ENCODE peak calls at places on chromosomes 3 and 15, in nine cellular contexts. One of them, this sample, is unnamed.
A peak's percentile ranks its signal among the peaks of the same experiment; 100 is the strongest.

GRCh38 chr3:10466186-10466585 is 39.2 kb downstream of the ATP2B2 start:
- DNase-seq in HepG2: no peak
- DNase-seq in H1: no peak
- DNase-seq in fibroblast of lung: no peak
- DNase-seq in cardiac muscle cell: no peak
- DNase-seq in upper lobe of left lung: no peak
- DNase-seq in endothelial cell of umbilical vein: no peak
- DNase-seq in adrenal gland: no peak
- DNase-seq in CD8-positive, alpha-beta T cell: no peak
- DNase-seq in this sample: no peak

GRCh38 chr3:143571548-143571947 is 276.7 kb downstream of the SLC9A9 start:
- DNase-seq in upper lobe of left lung: no peak
- DNase-seq in CD8-positive, alpha-beta T cell: no peak
- DNase-seq in adrenal gland: no peak
- DNase-seq in fibroblast of lung: peak; percentile 40
- DNase-seq in H1: no peak
- DNase-seq in endothelial cell of umbilical vein: no peak
- DNase-seq in cardiac muscle cell: peak; percentile 45
- DNase-seq in HepG2: no peak
- DNase-seq in this sample: no peak

GRCh38 chr3:98702166-98702565 is 61.0 kb upstream of the ST3GAL6 start:
- DNase-seq in fibroblast of lung: no peak
- DNase-seq in HepG2: no peak
- DNase-seq in upper lobe of left lung: no peak
- DNase-seq in H1: no peak
- DNase-seq in endothelial cell of umbilical vein: peak; percentile 54
- DNase-seq in cardiac muscle cell: no peak
- DNase-seq in adrenal gland: no peak
- DNase-seq in CD8-positive, alpha-beta T cell: no peak
- DNase-seq in this sample: no peak

GRCh38 chr15:75921732-75922703 is 18.3 kb downstream of the FBXO22 start:
- DNase-seq in upper lobe of left lung: peak; percentile 53
- DNase-seq in endothelial cell of umbilical vein: peak; percentile 77
- DNase-seq in HepG2: peak; percentile 51
- DNase-seq in adrenal gland: peak; percentile 51
- DNase-seq in H1: no peak
- DNase-seq in fibroblast of lung: peak; percentile 92
- DNase-seq in CD8-positive, alpha-beta T cell: no peak
- DNase-seq in cardiac muscle cell: peak; percentile 84
- DNase-seq in this sample: peak; percentile 17

GRCh38 chr3:115853083-115853482 is 229.8 kb downstream of the GAP43 start:
- DNase-seq in HepG2: no peak
- DNase-seq in CD8-positive, alpha-beta T cell: no peak
- DNase-seq in cardiac muscle cell: no peak
- DNase-seq in endothelial cell of umbilical vein: no peak
- DNase-seq in upper lobe of left lung: no peak
- DNase-seq in H1: no peak
- DNase-seq in adrenal gland: no peak
- DNase-seq in fibroblast of lung: no peak
- DNase-seq in this sample: no peak

GRCh38 chr3:64414043-64414442 is 188.8 kb upstream of the PRICKLE2 start:
- DNase-seq in cardiac muscle cell: no peak
- DNase-seq in HepG2: no peak
- DNase-seq in fibroblast of lung: no peak
- DNase-seq in CD8-positive, alpha-beta T cell: no peak
- DNase-seq in upper lobe of left lung: no peak
- DNase-seq in endothelial cell of umbilical vein: no peak
- DNase-seq in adrenal gland: no peak
- DNase-seq in H1: no peak
- DNase-seq in this sample: no peak

GRCh38 chr3:27279153-27279552 is 90.0 kb downstream of the NEK10 start:
- DNase-seq in fibroblast of lung: peak; percentile 33
- DNase-seq in H1: no peak
- DNase-seq in HepG2: no peak
- DNase-seq in cardiac muscle cell: peak; percentile 41
- DNase-seq in upper lobe of left lung: no peak
- DNase-seq in endothelial cell of umbilical vein: peak; percentile 10
- DNase-seq in CD8-positive, alpha-beta T cell: no peak
- DNase-seq in adrenal gland: no peak
- DNase-seq in this sample: no peak

GRCh38 chr3:8443829-8444791 is 57.5 kb upstream of the LMCD1 start:
- DNase-seq in endothelial cell of umbilical vein: peak; percentile 99
- DNase-seq in adrenal gland: peak; percentile 81
- DNase-seq in fibroblast of lung: peak; percentile 97
- DNase-seq in HepG2: peak; percentile 99
- DNase-seq in CD8-positive, alpha-beta T cell: no peak
- DNase-seq in upper lobe of left lung: peak; percentile 94
- DNase-seq in H1: peak; percentile 55
- DNase-seq in cardiac muscle cell: peak; percentile 99
- DNase-seq in this sample: peak; percentile 81

GRCh38 chr3:94098487-94098886 is 35.6 kb downstream of the NSUN3 start:
- DNase-seq in fibroblast of lung: no peak
- DNase-seq in CD8-positive, alpha-beta T cell: no peak
- DNase-seq in adrenal gland: no peak
- DNase-seq in cardiac muscle cell: peak; percentile 84
- DNase-seq in H1: no peak
- DNase-seq in endothelial cell of umbilical vein: peak; percentile 5
- DNase-seq in HepG2: no peak
- DNase-seq in upper lobe of left lung: peak; percentile 35
- DNase-seq in this sample: no peak

GRCh38 chr3:64685331-64685799 is 2.4 kb downstream of the ADAMTS9 start:
- DNase-seq in upper lobe of left lung: peak; percentile 23
- DNase-seq in CD8-positive, alpha-beta T cell: no peak
- DNase-seq in endothelial cell of umbilical vein: no peak
- DNase-seq in adrenal gland: peak; percentile 81
- DNase-seq in cardiac muscle cell: peak; percentile 72
- DNase-seq in fibroblast of lung: peak; percentile 86
- DNase-seq in HepG2: no peak
- DNase-seq in H1: no peak
- DNase-seq in this sample: peak; percentile 72

GRCh38 chr15:70209499-70209898 is 111.8 kb upstream of the TLE3 start:
- DNase-seq in adrenal gland: no peak
- DNase-seq in endothelial cell of umbilical vein: no peak
- DNase-seq in fibroblast of lung: no peak
- DNase-seq in upper lobe of left lung: no peak
- DNase-seq in cardiac muscle cell: no peak
- DNase-seq in H1: no peak
- DNase-seq in CD8-positive, alpha-beta T cell: no peak
- DNase-seq in HepG2: no peak
- DNase-seq in this sample: no peak

GRCh38 chr3:170811928-170812591 is 57.9 kb downstream of the RPL22L1 start:
- DNase-seq in CD8-positive, alpha-beta T cell: peak; percentile 40
- DNase-seq in upper lobe of left lung: peak; percentile 64
- DNase-seq in adrenal gland: peak; percentile 66
- DNase-seq in cardiac muscle cell: peak; percentile 91
- DNase-seq in H1: peak; percentile 78
- DNase-seq in HepG2: peak; percentile 78
- DNase-seq in fibroblast of lung: peak; percentile 90
- DNase-seq in endothelial cell of umbilical vein: peak; percentile 86
- DNase-seq in this sample: peak; percentile 70

GRCh38 chr3:99240700-99241099 is 339.2 kb upstream of the DCBLD2 start:
- DNase-seq in endothelial cell of umbilical vein: peak; percentile 53
- DNase-seq in adrenal gland: no peak
- DNase-seq in fibroblast of lung: no peak
- DNase-seq in upper lobe of left lung: no peak
- DNase-seq in cardiac muscle cell: no peak
- DNase-seq in HepG2: no peak
- DNase-seq in H1: no peak
- DNase-seq in CD8-positive, alpha-beta T cell: no peak
- DNase-seq in this sample: no peak

GRCh38 chr3:46668116-46668515 is 25.4 kb downstream of the ALS2CL start:
- DNase-seq in fibroblast of lung: no peak
- DNase-seq in upper lobe of left lung: peak; percentile 15
- DNase-seq in CD8-positive, alpha-beta T cell: no peak
- DNase-seq in HepG2: no peak
- DNase-seq in cardiac muscle cell: no peak
- DNase-seq in H1: no peak
- DNase-seq in adrenal gland: peak; percentile 9
- DNase-seq in endothelial cell of umbilical vein: no peak
- DNase-seq in this sample: no peak

GRCh38 chr15:70492240-70493177 is 270.8 kb downstream of the UACA start:
- DNase-seq in H1: no peak
- DNase-seq in adrenal gland: peak; percentile 34
- DNase-seq in cardiac muscle cell: peak; percentile 92
- DNase-seq in endothelial cell of umbilical vein: peak; percentile 18
- DNase-seq in upper lobe of left lung: peak; percentile 86
- DNase-seq in CD8-positive, alpha-beta T cell: peak; percentile 71
- DNase-seq in HepG2: no peak
- DNase-seq in fibroblast of lung: peak; percentile 83
- DNase-seq in this sample: no peak

DNA sequence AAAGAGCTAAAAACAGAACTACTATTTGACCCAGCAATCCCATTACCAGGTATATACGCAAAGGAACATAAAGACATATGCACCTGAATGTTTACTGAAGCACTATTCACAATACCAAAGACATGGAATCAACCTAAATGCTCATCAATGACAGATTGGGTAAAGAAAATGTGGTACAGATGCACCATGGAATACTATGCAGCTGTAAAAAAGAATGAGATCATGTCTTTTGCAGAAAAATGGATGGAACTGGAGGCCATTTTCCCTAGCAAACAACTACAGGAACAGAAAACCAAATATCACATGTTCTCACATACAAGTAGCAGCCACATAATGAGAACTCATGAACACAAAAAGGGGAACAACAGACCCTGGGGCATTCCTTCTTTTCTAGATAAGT is 208.9 kb upstream of the LRRFIP2 start:
- DNase-seq in adrenal gland: no peak
- DNase-seq in fibroblast of lung: no peak
- DNase-seq in H1: no peak
- DNase-seq in HepG2: no peak
- DNase-seq in CD8-positive, alpha-beta T cell: no peak
- DNase-seq in upper lobe of left lung: no peak
- DNase-seq in cardiac muscle cell: no peak
- DNase-seq in endothelial cell of umbilical vein: no peak
- DNase-seq in this sample: no peak
- H3K36me3 ChIP-seq in adrenal gland: peaks cover 24% of the 10 kb centered on the region
- H3K36me3 ChIP-seq in fibroblast of lung: no peaks in the 10 kb centered on the region
- H3K36me3 ChIP-seq in H1: peaks cover 3% of the 10 kb centered on the region
- H3K36me3 ChIP-seq in HepG2: peaks cover 13% of the 10 kb centered on the region
- H3K36me3 ChIP-seq in CD8-positive, alpha-beta T cell: peaks cover 13% of the 10 kb centered on the region
- H3K36me3 ChIP-seq in upper lobe of left lung: peaks cover 23% of the 10 kb centered on the region
- H3K36me3 ChIP-seq in cardiac muscle cell: peaks cover 11% of the 10 kb centered on the region
- H3K36me3 ChIP-seq in endothelial cell of umbilical vein: peaks cover 9% of the 10 kb centered on the region
- H3K36me3 ChIP-seq in this sample: no peaks in the 10 kb centered on the region

GRCh38 chr3:126487151-126487771 is 11.6 kb upstream of the ZXDC start:
- DNase-seq in adrenal gland: peak; percentile 65
- DNase-seq in CD8-positive, alpha-beta T cell: no peak
- DNase-seq in HepG2: peak; percentile 58
- DNase-seq in endothelial cell of umbilical vein: peak; percentile 48
- DNase-seq in cardiac muscle cell: peak; percentile 21
- DNase-seq in H1: no peak
- DNase-seq in upper lobe of left lung: peak; percentile 32
- DNase-seq in fibroblast of lung: no peak
- DNase-seq in this sample: peak; percentile 30
- TF ChIP-seq CTCF in adrenal gland: peak; percentile 45
- TF ChIP-seq CTCF in CD8-positive, alpha-beta T cell: no peak
- TF ChIP-seq CTCF in HepG2: peak; percentile 60
- TF ChIP-seq CTCF in endothelial cell of umbilical vein: peak; percentile 45
- TF ChIP-seq CTCF in cardiac muscle cell: peak; percentile 12
- TF ChIP-seq CTCF in H1: peak; percentile 59
- TF ChIP-seq CTCF in upper lobe of left lung: peak; percentile 22
- TF ChIP-seq CTCF in fibroblast of lung: no peak
- TF ChIP-seq CTCF in this sample: no peak

DNA sequence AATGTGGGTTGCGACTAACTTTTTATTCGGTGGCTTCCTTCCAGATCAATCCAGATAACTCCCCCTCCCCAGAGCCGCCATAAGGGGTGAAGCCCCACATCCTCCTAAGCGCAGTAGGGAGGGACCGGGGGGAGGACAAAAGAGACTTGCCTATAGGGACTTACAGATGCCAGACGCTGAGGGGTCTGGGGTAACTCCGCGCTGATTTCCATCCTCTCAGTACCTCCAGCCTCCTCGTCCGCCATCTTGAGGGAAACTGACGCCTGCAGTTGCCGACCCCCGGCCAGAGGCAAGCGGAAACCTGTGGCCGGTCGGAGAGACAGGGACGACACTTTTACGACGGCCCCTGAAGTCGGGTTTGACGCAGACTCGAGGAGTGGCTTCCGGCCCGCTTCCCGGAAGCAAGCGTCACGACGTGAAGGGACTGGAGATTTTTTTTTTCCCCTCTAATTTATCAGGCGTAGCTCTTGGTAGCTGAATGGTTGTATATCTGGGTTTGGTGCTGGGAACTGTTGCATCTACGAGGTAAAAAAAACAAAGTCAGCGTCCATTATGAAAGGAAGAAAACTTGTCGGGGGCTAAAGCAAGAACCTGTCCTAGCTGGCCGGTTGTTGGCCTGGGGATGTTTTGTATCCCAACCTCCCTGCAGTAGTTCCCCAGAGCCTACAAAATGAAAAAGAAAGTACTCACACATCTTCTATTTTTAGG is at the start of gene UBR1:
- DNase-seq in fibroblast of lung: peak; percentile 95
- DNase-seq in cardiac muscle cell: peak; percentile 96
- DNase-seq in adrenal gland: peak; percentile 87
- DNase-seq in upper lobe of left lung: peak; percentile 93
- DNase-seq in H1: peak; percentile 85
- DNase-seq in HepG2: peak; percentile 82
- DNase-seq in endothelial cell of umbilical vein: peak; percentile 89
- DNase-seq in CD8-positive, alpha-beta T cell: peak; percentile 83
- DNase-seq in this sample: peak; percentile 89
- H3K27ac ChIP-seq in fibroblast of lung: peak within 1 kb of the TSS; percentile 87
- H3K27ac ChIP-seq in cardiac muscle cell: peak within 1 kb of the TSS; percentile 70
- H3K27ac ChIP-seq in adrenal gland: peak within 1 kb of the TSS; percentile 53
- H3K27ac ChIP-seq in upper lobe of left lung: peak within 1 kb of the TSS; percentile 93
- H3K27ac ChIP-seq in H1: peak within 1 kb of the TSS; percentile 68
- H3K27ac ChIP-seq in HepG2: peak within 1 kb of the TSS; percentile 76
- H3K27ac ChIP-seq in endothelial cell of umbilical vein: peak within 1 kb of the TSS; percentile 84
- H3K27ac ChIP-seq in CD8-positive, alpha-beta T cell: peak within 1 kb of the TSS; percentile 87
- H3K27ac ChIP-seq in this sample: peak within 1 kb of the TSS; percentile 91

GRCh38 chr3:32474201-32474600 is 28.5 kb downstream of the CMTM6 start:
- DNase-seq in cardiac muscle cell: no peak
- DNase-seq in fibroblast of lung: no peak
- DNase-seq in upper lobe of left lung: no peak
- DNase-seq in HepG2: no peak
- DNase-seq in endothelial cell of umbilical vein: no peak
- DNase-seq in adrenal gland: no peak
- DNase-seq in CD8-positive, alpha-beta T cell: no peak
- DNase-seq in H1: no peak
- DNase-seq in this sample: no peak

GRCh38 chr3:32469151-32469874 is 33.3 kb downstream of the CMTM6 start:
- DNase-seq in endothelial cell of umbilical vein: no peak
- DNase-seq in CD8-positive, alpha-beta T cell: no peak
- DNase-seq in adrenal gland: no peak
- DNase-seq in upper lobe of left lung: no peak
- DNase-seq in H1: no peak
- DNase-seq in cardiac muscle cell: no peak
- DNase-seq in HepG2: no peak
- DNase-seq in fibroblast of lung: no peak
- DNase-seq in this sample: no peak

GRCh38 chr3:32470362-32470761 is 32.3 kb downstream of the CMTM6 start:
- DNase-seq in H1: no peak
- DNase-seq in adrenal gland: no peak
- DNase-seq in endothelial cell of umbilical vein: peak; percentile 18
- DNase-seq in HepG2: no peak
- DNase-seq in upper lobe of left lung: no peak
- DNase-seq in CD8-positive, alpha-beta T cell: no peak
- DNase-seq in cardiac muscle cell: no peak
- DNase-seq in fibroblast of lung: no peak
- DNase-seq in this sample: no peak

GRCh38 chr3:32467333-32468070 is 35.1 kb downstream of the CMTM6 start:
- DNase-seq in endothelial cell of umbilical vein: peak; percentile 89
- DNase-seq in cardiac muscle cell: peak; percentile 80
- DNase-seq in fibroblast of lung: peak; percentile 56
- DNase-seq in CD8-positive, alpha-beta T cell: peak; percentile 71
- DNase-seq in adrenal gland: peak; percentile 77
- DNase-seq in upper lobe of left lung: peak; percentile 78
- DNase-seq in HepG2: no peak
- DNase-seq in H1: peak; percentile 95
- DNase-seq in this sample: peak; percentile 70

GRCh38 chr3:32472716-32473115 is 29.9 kb downstream of the CMTM6 start:
- DNase-seq in fibroblast of lung: no peak
- DNase-seq in upper lobe of left lung: no peak
- DNase-seq in endothelial cell of umbilical vein: peak; percentile 67
- DNase-seq in CD8-positive, alpha-beta T cell: no peak
- DNase-seq in HepG2: no peak
- DNase-seq in cardiac muscle cell: no peak
- DNase-seq in H1: no peak
- DNase-seq in adrenal gland: no peak
- DNase-seq in this sample: no peak
- H3K36me3 ChIP-seq in fibroblast of lung: peaks cover 1% of the 10 kb centered on the region
- H3K36me3 ChIP-seq in upper lobe of left lung: no peaks in the 10 kb centered on the region
- H3K36me3 ChIP-seq in endothelial cell of umbilical vein: no peaks in the 10 kb centered on the region
- H3K36me3 ChIP-seq in CD8-positive, alpha-beta T cell: no peaks in the 10 kb centered on the region
- H3K36me3 ChIP-seq in HepG2: peaks cover 1% of the 10 kb centered on the region
- H3K36me3 ChIP-seq in cardiac muscle cell: no peaks in the 10 kb centered on the region
- H3K36me3 ChIP-seq in H1: no peaks in the 10 kb centered on the region
- H3K36me3 ChIP-seq in adrenal gland: no peaks in the 10 kb centered on the region
- H3K36me3 ChIP-seq in this sample: no peaks in the 10 kb centered on the region

This sample was measured in uterus.